ENCODE peak calls at places on chromosomes 4 and X, in four cellular contexts. J, N, I and H are unnamed samples.

GRCh38 chr4:173397604-173398003 is 1.3 kb downstream of the SCRG1 start:
- DNase-seq in J (no peak), N (no peak), I (no peak), H (no peak)

GRCh38 chr4:154740462-154740861 is 3.3 kb upstream of the LRAT start:
- DNase-seq in J (no peak), N (no peak), I (no peak), H (no peak)

GRCh38 chrX:119880552-119881437 is 9.2 kb downstream of the NDUFA1 start:
- DNase-seq in J (peak), N (peak), I (peak), H (peak)

GRCh38 chr4:158760866-158761265 is 8.0 kb upstream of the FNIP2 start:
- DNase-seq in J (no peak), N (no peak), I (no peak), H (no peak)

GRCh38 chrX:94204524-94204923 is 530.5 kb downstream of the FAM133A start:
- DNase-seq in J (no peak), N (no peak), I (peak), H (no peak)

GRCh38 chrX:43504394-43504793 is 151.7 kb upstream of the MAOA start:
- DNase-seq in J (no peak), N (no peak), I (no peak), H (no peak)

GRCh38 chr4:8380511-8381415 is 59.8 kb downstream of the ACOX3 start:
- DNase-seq in J (no peak), N (no peak), I (no peak), H (no peak)

GRCh38 chr4:112361181-112361791 is 64.1 kb downstream of the ALPK1 start:
- DNase-seq in J (no peak), N (peak), I (no peak), H (peak)

GRCh38 chrX:82711432-82711831 is 796.7 kb upstream of the POU3F4 start:
- DNase-seq in J (no peak), N (no peak), I (no peak), H (no peak)

GRCh38 chr4:4541040-4541631 is 712 bp downstream of the STX18 start:
- DNase-seq in J (no peak), N (peak), I (no peak), H (peak)

GRCh38 chr4:159856451-159856850 is 753.6 kb downstream of the RAPGEF2 start:
- DNase-seq in J (no peak), N (no peak), I (no peak), H (peak)

GRCh38 chrX:133741303-133741702 is 244.1 kb downstream of the GPC3 start:
- DNase-seq in J (no peak), N (no peak), I (no peak), H (no peak)

GRCh38 chrX:104098151-104098808 is 14.0 kb upstream of the ZCCHC18 start:
- DNase-seq in J (peak), N (no peak), I (peak), H (peak)

GRCh38 chr4:106585920-106586349 is 217.4 kb upstream of the GIMD1 start:
- DNase-seq in J (no peak), N (no peak), I (no peak), H (no peak)

GRCh38 chr4:176090115-176090514 is 24.5 kb downstream of the WDR17 start:
- DNase-seq in J (no peak), N (no peak), I (no peak), H (no peak)

GRCh38 chr4:176084769-176085168 is 19.1 kb downstream of the WDR17 start:
- DNase-seq in J (no peak), N (no peak), I (no peak), H (no peak)
- TF ChIP-seq SIN3A in J (no peak), N (no peak), I (no peak), H (no peak)

DNA sequence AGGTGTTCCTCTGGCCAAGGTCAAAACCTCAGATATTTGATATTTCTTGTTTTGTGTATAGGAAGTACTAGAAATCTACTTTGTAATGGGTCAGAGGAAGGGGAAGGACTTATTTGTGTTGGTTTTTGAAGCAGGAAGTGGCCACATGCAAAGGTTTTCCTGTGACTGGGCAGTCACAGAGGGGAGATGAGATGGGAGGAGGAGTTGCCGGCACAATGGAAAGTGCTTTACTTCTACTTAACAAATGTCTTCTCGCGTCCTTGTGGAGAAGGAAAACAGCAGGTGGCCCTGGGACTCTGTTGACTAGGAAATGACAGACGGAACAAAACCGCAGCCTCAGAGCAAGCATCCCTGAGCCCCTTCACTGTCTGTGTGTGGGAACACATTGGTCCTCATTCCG is 46.6 kb downstream of the SHROOM2 start:
- DNase-seq in J (no peak), N (no peak), I (no peak), H (no peak)
- TF ChIP-seq FOXM1 in J (no peak), N (no peak), I (no peak), H (no peak)

GRCh38 chrX:51643377-51643776 is 24.7 kb upstream of the CENPVL3 start:
- DNase-seq in J (no peak), N (no peak), I (no peak), H (no peak)

DNA sequence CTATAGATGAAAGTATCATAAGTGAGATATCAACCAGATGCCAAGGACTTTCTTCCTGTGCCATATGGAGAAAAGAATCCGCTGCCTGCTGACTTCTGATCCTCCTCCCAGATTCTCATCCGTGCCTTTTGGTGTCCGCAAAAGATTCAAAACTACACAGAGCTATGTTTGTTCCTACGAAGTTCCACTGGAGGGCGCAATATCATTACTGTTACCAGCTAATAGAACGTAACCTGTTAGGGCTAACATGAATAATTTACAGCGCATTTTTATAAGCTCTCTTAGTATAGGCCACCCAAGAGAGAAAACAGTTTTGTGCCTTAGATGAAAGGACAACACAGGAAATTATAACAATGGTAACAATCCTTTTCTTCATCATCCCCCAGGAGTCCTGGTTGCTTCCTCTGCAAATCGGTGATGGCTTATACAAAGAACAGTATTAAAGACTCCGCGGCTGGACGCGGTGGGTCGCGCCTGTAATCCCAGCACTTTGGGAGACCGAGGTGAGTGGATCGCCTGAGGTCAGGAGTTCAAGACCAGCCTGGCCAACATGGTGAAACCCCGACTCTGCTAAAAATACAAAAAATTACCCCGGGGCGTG is 22.8 kb upstream of the CENPVL3 start:
- DNase-seq in J (peak), N (no peak), I (peak), H (peak)
- TF ChIP-seq SIN3A in J (no peak), N (no peak), I (no peak), H (no peak)

GRCh38 chrX:118347131-118347530 is 1.2 kb downstream of the WDR44 start:
- DNase-seq in J (peak), N (no peak), I (peak), H (peak)

GRCh38 chrX:118348186-118348810 is 2.4 kb downstream of the WDR44 start:
- DNase-seq in J (no peak), N (no peak), I (no peak), H (no peak)

GRCh38 chrX:118345045-118345400 is 883 bp upstream of the WDR44 start:
- DNase-seq in J (no peak), N (no peak), I (no peak), H (no peak)

GRCh38 chrX:118345401-118346257 is at the start of gene WDR44:
- DNase-seq in J (peak), N (peak), I (peak), H (peak)

GRCh38 chrX:118346258-118347094 is 570 bp downstream of the WDR44 start:
- DNase-seq in J (peak), N (no peak), I (peak), H (peak)
- TF ChIP-seq FOXM1 in J (no peak), N (no peak), I (no peak), H (no peak)